ENCODE peak calls at places on chromosome 1, in four cellular contexts. H is AG04449, B is PC-9, W is A549. Q is an unnamed sample.

GRCh38 chr1:178189814-178190213 is 95.9 kb downstream of the RASAL2 start:
- DNase-seq in H (no peak), B (no peak), W (peak), Q (no peak)

GRCh38 chr1:4654764-4655673 is 610 bp downstream of the AJAP1 start:
- DNase-seq in H (no peak), B (no peak), W (no peak), Q (no peak)

GRCh38 chr1:157088607-157089006 is 11.0 kb downstream of the ETV3L start:
- DNase-seq in H (no peak), B (no peak), W (no peak), Q (no peak)

GRCh38 chr1:223631367-223631977 is 34.0 kb downstream of the CAPN8 start:
- DNase-seq in H (no peak), B (no peak), W (peak), Q (no peak)

GRCh38 chr1:41414716-41415306 is 53.6 kb downstream of the FOXO6 start:
- DNase-seq in H (no peak), B (no peak), W (no peak), Q (no peak)

GRCh38 chr1:38183094-38183493 is 136.5 kb upstream of the POU3F1 start:
- DNase-seq in H (no peak), B (no peak), W (no peak), Q (no peak)

GRCh38 chr1:156750191-156750931 is 1.1 kb downstream of the HDGF start:
- DNase-seq in H (no peak), B (peak), W (no peak), Q (no peak)

GRCh38 chr1:92094112-92094511 is 14.0 kb downstream of the BTBD8 start:
- DNase-seq in H (no peak), B (no peak), W (no peak), Q (no peak)

GRCh38 chr1:54158071-54158470 is 5.3 kb upstream of the CDCP2 start:
- DNase-seq in H (no peak), B (peak), W (peak), Q (no peak)

DNA sequence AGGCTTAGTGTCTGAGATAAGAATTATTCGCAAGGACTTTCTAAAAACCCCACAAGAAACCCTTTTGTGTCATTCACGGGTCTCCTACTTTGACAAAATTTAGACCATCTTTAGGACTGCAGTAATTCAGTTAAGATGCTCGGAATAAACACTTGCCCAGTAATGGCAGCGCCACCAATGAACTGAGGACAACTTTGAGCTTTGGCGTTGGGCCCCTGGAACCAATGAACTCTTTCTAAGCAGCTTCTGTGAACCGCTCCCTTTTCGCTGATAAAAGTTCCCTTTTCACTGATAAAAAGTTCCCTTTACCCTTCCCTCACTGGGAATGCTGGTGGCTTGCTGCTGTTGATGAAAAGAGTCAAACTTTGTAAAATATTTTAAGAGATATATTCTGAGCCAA is 1.4 kb upstream of the MRPL55 start:
- DNase-seq in H (no peak), B (no peak), W (no peak), Q (no peak)
- H3K4me3 ChIP-seq in H (peak), B (no peak), W (no peak), Q (no peak)

GRCh38 chr1:39672551-39672947 is 642 bp upstream of the NT5C1A start:
- DNase-seq in H (no peak), B (no peak), W (peak), Q (no peak)
- H3K4me3 ChIP-seq in H (peak), B (no peak), W (peak), Q (no peak)

DNA sequence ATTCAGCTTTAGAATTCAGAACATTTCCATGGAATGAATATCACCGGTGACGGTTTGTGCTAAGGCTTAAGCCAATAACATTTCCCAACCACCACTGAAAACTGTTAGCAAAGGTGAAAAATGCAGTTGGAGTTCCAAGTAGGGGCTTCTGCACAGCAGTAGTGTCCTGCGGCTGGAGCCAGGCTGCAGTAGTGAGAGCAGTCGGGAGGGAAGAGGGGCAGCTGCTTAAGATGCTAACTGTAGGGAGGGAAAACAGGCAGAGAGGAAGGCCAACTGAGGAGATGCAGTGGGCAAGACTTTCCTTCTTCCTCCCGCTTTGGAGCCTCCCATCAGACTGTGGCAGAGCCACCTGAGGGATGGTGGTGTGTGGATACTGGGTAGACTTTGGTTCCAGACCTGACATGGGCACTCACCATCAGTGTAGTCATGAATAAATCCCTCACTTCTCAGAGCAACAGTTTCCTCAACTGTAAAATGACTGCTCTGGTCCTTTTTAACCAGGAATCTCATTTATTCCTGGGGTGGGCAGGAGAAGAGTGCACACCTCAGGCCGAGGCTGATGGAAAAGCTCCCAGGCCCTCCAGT is 3.2 kb downstream of the F3 start:
- DNase-seq in H (no peak), B (peak), W (no peak), Q (no peak)
- H3K4me3 ChIP-seq in H (peak), B (peak), W (no peak), Q (no peak)

DNA sequence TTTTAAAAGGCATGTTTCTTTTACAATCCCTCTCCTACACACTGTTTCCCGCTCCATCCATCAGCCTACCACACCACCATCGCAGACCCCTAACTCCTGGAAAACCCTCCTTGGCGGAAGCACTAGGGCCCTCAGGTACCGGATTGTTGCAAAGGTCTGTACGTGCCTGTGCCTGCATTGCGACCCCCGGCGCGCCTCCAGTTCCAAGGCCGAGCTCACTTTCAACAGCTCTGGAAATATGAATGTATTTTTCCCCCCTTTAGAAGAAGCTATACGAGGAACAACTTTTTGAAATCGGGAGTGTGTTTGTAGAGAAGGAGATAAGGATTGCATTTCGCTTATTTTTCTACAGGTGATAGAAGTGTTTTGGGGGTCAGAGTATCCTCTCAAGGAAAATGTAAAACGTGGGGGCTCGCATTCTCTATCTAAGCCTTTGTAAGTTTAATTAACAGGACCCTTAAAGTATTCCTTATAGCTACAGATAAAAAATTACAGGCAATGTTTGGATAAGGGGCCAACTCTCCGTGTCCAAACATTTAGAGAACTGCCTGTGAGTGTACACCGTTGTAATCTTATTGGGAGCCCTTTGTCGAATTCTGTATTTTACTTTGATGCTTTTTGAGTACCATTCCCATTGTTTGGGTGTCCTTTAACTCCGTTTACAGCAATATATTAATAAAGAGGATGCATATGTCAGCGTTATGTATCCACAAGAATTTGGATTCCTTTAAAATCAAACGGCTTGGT is 5.8 kb downstream of the PRRX1 start:
- DNase-seq in H (no peak), B (no peak), W (no peak), Q (no peak)
- H3K4me3 ChIP-seq in H (peak), B (no peak), W (no peak), Q (peak)

DNA sequence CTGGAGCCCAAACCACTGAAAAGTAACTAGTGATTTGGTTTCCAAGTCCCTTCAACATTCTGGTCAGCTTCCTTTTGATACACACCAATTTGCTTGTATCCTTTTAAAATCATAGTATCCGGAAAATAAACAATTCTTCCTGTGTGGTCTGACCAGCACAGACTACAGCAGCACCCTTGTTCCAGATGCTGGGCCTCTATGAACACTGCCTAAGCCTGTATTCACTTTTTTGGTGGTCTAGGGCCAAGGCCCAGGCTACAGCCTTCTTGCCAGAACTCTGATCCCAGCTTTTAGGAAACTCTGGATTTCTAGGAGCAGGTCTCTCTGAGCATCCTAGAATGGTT is 804 bp upstream of the DDAH1 start:
- DNase-seq in H (no peak), B (no peak), W (no peak), Q (no peak)
- H3K4me3 ChIP-seq in H (peak), B (peak), W (peak), Q (peak)

Q was measured in AG09309.